ENCODE peak calls at places on chromosomes 7 and 10, in five cellular contexts. J, C, X, D and L are unnamed samples.

GRCh38 chr10:17883621-17884020 is 68.1 kb upstream of the SLC39A12 start:
- DNase-seq in J (no peak), C (no peak), X (no peak), D (no peak), L (no peak)

GRCh38 chr7:75571209-75571608 is 79.1 kb downstream of the SPDYE5 start:
- DNase-seq in J (no peak), C (no peak), X (no peak), D (no peak), L (no peak)

GRCh38 chr7:68176974-68177373 is 1180.3 kb downstream of the TYW1 start:
- DNase-seq in J (no peak), C (peak), X (no peak), D (no peak), L (no peak)

GRCh38 chr10:102633282-102633681 is 11.0 kb upstream of the TRIM8 start:
- DNase-seq in J (peak), C (no peak), X (no peak), D (no peak), L (no peak)

GRCh38 chr7:151705744-151706567 is 171.0 kb downstream of the PRKAG2 start:
- DNase-seq in J (no peak), C (no peak), X (no peak), D (no peak), L (peak)

GRCh38 chr10:126041804-126042231 is 145.5 kb downstream of the FANK1 start:
- DNase-seq in J (peak), C (no peak), X (peak), D (no peak), L (peak)

GRCh38 chr10:123381271-123381670 is 227.1 kb downstream of the BUB3 start:
- DNase-seq in J (no peak), C (no peak), X (no peak), D (no peak), L (no peak)

GRCh38 chr10:63375458-63375857 is 90.3 kb downstream of the JMJD1C start:
- DNase-seq in J (no peak), C (no peak), X (no peak), D (no peak), L (no peak)

GRCh38 chr7:1087952-1088920 is at the start of gene GPER1:
- DNase-seq in J (peak), C (no peak), X (no peak), D (no peak), L (no peak)

GRCh38 chr7:74672343-74672915 is 14.9 kb downstream of the GTF2I start:
- DNase-seq in J (no peak), C (no peak), X (no peak), D (no peak), L (no peak)

GRCh38 chr7:98805956-98806838 is 63.6 kb downstream of the TMEM130 start:
- DNase-seq in J (no peak), C (no peak), X (no peak), D (no peak), L (no peak)

GRCh38 chr10:112783653-112784426 is 166.2 kb upstream of the TCF7L2 start:
- DNase-seq in J (no peak), C (no peak), X (no peak), D (no peak), L (no peak)

GRCh38 chr10:63157845-63158624 is 24.9 kb downstream of the NRBF2 start:
- DNase-seq in J (no peak), C (peak), X (peak), D (peak), L (peak)

GRCh38 chr10:47290338-47290737 is 9.7 kb upstream of the GDF10 start:
- DNase-seq in J (no peak), C (no peak), X (no peak), D (no peak), L (no peak)

GRCh38 chr10:6525599-6526160 is 54.4 kb downstream of the PRKCQ start:
- DNase-seq in J (no peak), C (no peak), X (no peak), D (no peak), L (no peak)

GRCh38 chr10:13924020-13924725 is 337.4 kb downstream of the PRPF18 start:
- DNase-seq in J (no peak), C (no peak), X (no peak), D (peak), L (no peak)

GRCh38 chr7:93889261-93889660 is 1.3 kb downstream of the TFPI2 start:
- DNase-seq in J (no peak), C (no peak), X (no peak), D (no peak), L (no peak)

GRCh38 chr10:99917963-99918825 is 91.6 kb downstream of the DNMBP start:
- DNase-seq in J (peak), C (no peak), X (no peak), D (no peak), L (peak)

GRCh38 chr10:127370601-127371000 is 174.2 kb upstream of the INSYN2A start:
- DNase-seq in J (no peak), C (no peak), X (no peak), D (no peak), L (no peak)

GRCh38 chr10:127932521-127933270 is 25.8 kb downstream of the PTPRE start:
- DNase-seq in J (no peak), C (no peak), X (no peak), D (no peak), L (no peak)

GRCh38 chr10:43322321-43322720 is 49.1 kb upstream of the FXYD4 start:
- DNase-seq in J (no peak), C (no peak), X (no peak), D (no peak), L (no peak)

GRCh38 chr10:63268139-63268797 is 135.1 kb downstream of the NRBF2 start:
- DNase-seq in J (no peak), C (no peak), X (no peak), D (no peak), L (no peak)

GRCh38 chr10:124609698-124610097 is 134.5 kb downstream of the FAM53B start:
- DNase-seq in J (no peak), C (no peak), X (no peak), D (no peak), L (no peak)

GRCh38 chr10:191703-192518 is 56.7 kb downstream of the ZMYND11 start:
- DNase-seq in J (no peak), C (no peak), X (no peak), D (no peak), L (no peak)

GRCh38 chr7:131320603-131321002 is 7.1 kb upstream of the MKLN1 start:
- DNase-seq in J (no peak), C (no peak), X (no peak), D (no peak), L (no peak)

GRCh38 chr10:114547056-114547455 is 111.0 kb downstream of the ABLIM1 start:
- DNase-seq in J (no peak), C (no peak), X (no peak), D (no peak), L (no peak)

GRCh38 chr7:26286157-26286556 is 5.5 kb upstream of the SNX10 start:
- DNase-seq in J (no peak), C (no peak), X (no peak), D (no peak), L (no peak)

GRCh38 chr7:40346554-40346953 is 211.7 kb downstream of the SUGCT start:
- DNase-seq in J (no peak), C (no peak), X (no peak), D (no peak), L (no peak)

GRCh38 chr7:156518466-156518865 is 122.1 kb upstream of the RNF32 start:
- DNase-seq in J (no peak), C (no peak), X (no peak), D (no peak), L (no peak)

GRCh38 chr7:155764432-155764798 is 47.8 kb downstream of the SHH start:
- DNase-seq in J (no peak), C (no peak), X (peak), D (no peak), L (no peak)

GRCh38 chr7:101792051-101792651 is 25.3 kb upstream of the CUX1 start:
- DNase-seq in J (no peak), C (no peak), X (no peak), D (no peak), L (no peak)